ENCODE peak calls at places on chromosomes 3 and 15, in six cellular contexts. One of them, this sample, is unnamed.

GRCh38 chr3:55009372-55009771 is 81.5 kb upstream of the LRTM1 start:
- DNase-seq in GM12864: no peak
- DNase-seq in caudate nucleus: no peak
- DNase-seq in activated gamma-delta T cell: no peak
- DNase-seq in left lung: no peak
- DNase-seq in endothelial cell of umbilical vein: no peak
- DNase-seq in this sample: no peak

GRCh38 chr3:23241256-23241655 is 38.1 kb downstream of the UBE2E2 start:
- DNase-seq in left lung: no peak
- DNase-seq in GM12864: no peak
- DNase-seq in caudate nucleus: peak; percentile 9
- DNase-seq in activated gamma-delta T cell: no peak
- DNase-seq in endothelial cell of umbilical vein: no peak
- DNase-seq in this sample: no peak

GRCh38 chr15:95608371-95608770 is 722.1 kb upstream of the NR2F2 start:
- DNase-seq in left lung: no peak
- DNase-seq in activated gamma-delta T cell: no peak
- DNase-seq in endothelial cell of umbilical vein: no peak
- DNase-seq in caudate nucleus: no peak
- DNase-seq in GM12864: no peak
- DNase-seq in this sample: no peak

GRCh38 chr15:45148076-45149059 is 18.6 kb downstream of the DUOX1 start:
- DNase-seq in GM12864: no peak
- DNase-seq in endothelial cell of umbilical vein: no peak
- DNase-seq in activated gamma-delta T cell: no peak
- DNase-seq in left lung: no peak
- DNase-seq in caudate nucleus: no peak
- DNase-seq in this sample: no peak

GRCh38 chr3:14518893-14519292 is 21.2 kb downstream of the GRIP2 start:
- DNase-seq in GM12864: no peak
- DNase-seq in left lung: no peak
- DNase-seq in activated gamma-delta T cell: no peak
- DNase-seq in endothelial cell of umbilical vein: no peak
- DNase-seq in caudate nucleus: no peak
- DNase-seq in this sample: no peak

GRCh38 chr15:81749667-81750360 is 296.0 kb downstream of the MEX3B start:
- DNase-seq in GM12864: no peak
- DNase-seq in caudate nucleus: no peak
- DNase-seq in endothelial cell of umbilical vein: no peak
- DNase-seq in left lung: peak; percentile 63
- DNase-seq in activated gamma-delta T cell: no peak
- DNase-seq in this sample: no peak

GRCh38 chr15:65862682-65863081 is 6.6 kb upstream of the RAB11A start:
- DNase-seq in left lung: no peak
- DNase-seq in caudate nucleus: no peak
- DNase-seq in activated gamma-delta T cell: no peak
- DNase-seq in GM12864: peak; percentile 74
- DNase-seq in endothelial cell of umbilical vein: peak; percentile 56
- DNase-seq in this sample: no peak

GRCh38 chr15:101479851-101480612 is 9.5 kb downstream of the PCSK6 start:
- DNase-seq in left lung: no peak
- DNase-seq in caudate nucleus: peak; percentile 79
- DNase-seq in endothelial cell of umbilical vein: no peak
- DNase-seq in activated gamma-delta T cell: no peak
- DNase-seq in GM12864: no peak
- DNase-seq in this sample: no peak

GRCh38 chr3:11629716-11630115 is 14.0 kb downstream of the VGLL4 start:
- DNase-seq in GM12864: no peak
- DNase-seq in endothelial cell of umbilical vein: no peak
- DNase-seq in activated gamma-delta T cell: no peak
- DNase-seq in left lung: no peak
- DNase-seq in caudate nucleus: no peak
- DNase-seq in this sample: no peak

GRCh38 chr15:73885954-73886700 is 12.8 kb downstream of the TBC1D21 start:
- DNase-seq in endothelial cell of umbilical vein: no peak
- DNase-seq in left lung: no peak
- DNase-seq in caudate nucleus: no peak
- DNase-seq in GM12864: no peak
- DNase-seq in activated gamma-delta T cell: no peak
- DNase-seq in this sample: no peak

GRCh38 chr15:96869122-96869521 is 538.6 kb downstream of the NR2F2 start:
- DNase-seq in activated gamma-delta T cell: no peak
- DNase-seq in GM12864: no peak
- DNase-seq in left lung: no peak
- DNase-seq in endothelial cell of umbilical vein: peak; percentile 27
- DNase-seq in caudate nucleus: no peak
- DNase-seq in this sample: no peak

GRCh38 chr3:186516645-186517044 is 27.5 kb downstream of the CRYGS start:
- DNase-seq in left lung: no peak
- DNase-seq in endothelial cell of umbilical vein: no peak
- DNase-seq in activated gamma-delta T cell: no peak
- DNase-seq in caudate nucleus: no peak
- DNase-seq in GM12864: no peak
- DNase-seq in this sample: no peak

GRCh38 chr3:107240183-107241091 is 136.8 kb upstream of the CCDC54 start:
- DNase-seq in GM12864: peak; percentile 33
- DNase-seq in caudate nucleus: peak; percentile 60
- DNase-seq in activated gamma-delta T cell: peak; percentile 48
- DNase-seq in left lung: peak; percentile 93
- DNase-seq in endothelial cell of umbilical vein: peak; percentile 75
- DNase-seq in this sample: peak; percentile 85

GRCh38 chr3:171874879-171875278 is 31.7 kb downstream of the TMEM212 start:
- DNase-seq in left lung: no peak
- DNase-seq in GM12864: no peak
- DNase-seq in activated gamma-delta T cell: no peak
- DNase-seq in endothelial cell of umbilical vein: no peak
- DNase-seq in caudate nucleus: no peak
- DNase-seq in this sample: no peak

This sample was measured in aorta.